ENCODE peak calls at places on chromosomes 7 and 10, in nine cellular contexts. R, K, L, C, B, G, X, U and Z are unnamed samples.

GRCh38 chr10:75542084-75542483 is 110.7 kb downstream of the LRMDA start:
- DNase-seq in R (no peak), G (no peak), B (no peak), C (no peak), X (no peak), K (no peak), L (no peak), U (no peak), Z (no peak)

GRCh38 chr7:137073571-137074325 is 205.3 kb downstream of the CHRM2 start:
- DNase-seq in K (no peak), B (no peak), R (no peak), G (no peak), C (no peak), L (no peak), X (no peak), U (no peak), Z (no peak)

GRCh38 chr7:111439977-111440376 is 122.3 kb downstream of the IMMP2L start:
- DNase-seq in R (no peak), K (no peak), X (no peak), B (no peak), U (no peak), L (no peak), C (no peak), G (no peak), Z (no peak)

GRCh38 chr7:106504207-106504606 is 156.8 kb downstream of the CCDC71L start:
- DNase-seq in K (no peak), L (no peak), X (no peak), U (no peak), C (no peak), B (no peak), R (no peak), G (no peak), Z (no peak)

GRCh38 chr10:124632064-124632531 is 112.1 kb downstream of the FAM53B start:
- DNase-seq in C (no peak), G (no peak), K (peak), X (peak), L (peak), U (peak), B (no peak), R (no peak), Z (peak)

GRCh38 chr7:139901840-139902370 is 72.8 kb downstream of the TBXAS1 start:
- DNase-seq in B (no peak), L (no peak), U (no peak), R (no peak), G (no peak), X (no peak), K (no peak), C (no peak), Z (no peak)

GRCh38 chr7:502296-502695 is 17.4 kb downstream of the PDGFA start:
- DNase-seq in R (peak), X (no peak), B (no peak), K (peak), G (no peak), C (no peak), L (no peak), U (no peak), Z (no peak)

GRCh38 chr7:137287651-137288258 is 55.8 kb downstream of the PTN start:
- DNase-seq in X (peak), G (no peak), R (no peak), C (no peak), B (no peak), U (peak), K (no peak), L (no peak), Z (no peak)

GRCh38 chr10:73083234-73083633 is 13.4 kb downstream of the P4HA1 start:
- DNase-seq in C (no peak), B (no peak), X (no peak), U (no peak), G (no peak), L (no peak), K (no peak), R (no peak), Z (no peak)